ENCODE peak calls at places on chromosomes 11 and 22, in eight cellular contexts. One of them, this sample, is unnamed.

GRCh38 chr22:24994070-24994763 is 41.7 kb downstream of the KIAA1671 start:
- DNase-seq in GM23338: peak
- DNase-seq in CD8-positive, alpha-beta memory T cell: no peak
- DNase-seq in activated naive CD4-positive, alpha-beta T cell treated with anti-CD3 and anti-CD28 coated beads for 36 hours: peak
- DNase-seq in HFF-Myc: no peak
- DNase-seq in hippocampal formation: no peak
- DNase-seq in stimulated activated naive CD4-positive, alpha-beta T cell: no peak
- DNase-seq in aorta: no peak
- DNase-seq in this sample: no peak

GRCh38 chr11:19938051-19938856 is 222.0 kb downstream of the DBX1 start:
- DNase-seq in stimulated activated naive CD4-positive, alpha-beta T cell: no peak
- DNase-seq in aorta: peak
- DNase-seq in hippocampal formation: no peak
- DNase-seq in activated naive CD4-positive, alpha-beta T cell treated with anti-CD3 and anti-CD28 coated beads for 36 hours: peak
- DNase-seq in HFF-Myc: no peak
- DNase-seq in GM23338: peak
- DNase-seq in CD8-positive, alpha-beta memory T cell: no peak
- DNase-seq in this sample: no peak

GRCh38 chr22:36160499-36160942 is at the start of gene APOL3:
- DNase-seq in aorta: no peak
- DNase-seq in hippocampal formation: no peak
- DNase-seq in activated naive CD4-positive, alpha-beta T cell treated with anti-CD3 and anti-CD28 coated beads for 36 hours: peak
- DNase-seq in CD8-positive, alpha-beta memory T cell: peak
- DNase-seq in HFF-Myc: no peak
- DNase-seq in stimulated activated naive CD4-positive, alpha-beta T cell: peak
- DNase-seq in GM23338: no peak
- DNase-seq in this sample: no peak

GRCh38 chr22:33325232-33326004 is 267.2 kb upstream of the SYN3 start:
- DNase-seq in aorta: no peak
- DNase-seq in GM23338: no peak
- DNase-seq in HFF-Myc: no peak
- DNase-seq in hippocampal formation: no peak
- DNase-seq in stimulated activated naive CD4-positive, alpha-beta T cell: no peak
- DNase-seq in CD8-positive, alpha-beta memory T cell: no peak
- DNase-seq in activated naive CD4-positive, alpha-beta T cell treated with anti-CD3 and anti-CD28 coated beads for 36 hours: no peak
- DNase-seq in this sample: no peak

GRCh38 chr22:48943567-48944432 is 883.9 kb downstream of the BRD1 start:
- DNase-seq in CD8-positive, alpha-beta memory T cell: no peak
- DNase-seq in stimulated activated naive CD4-positive, alpha-beta T cell: no peak
- DNase-seq in GM23338: no peak
- DNase-seq in activated naive CD4-positive, alpha-beta T cell treated with anti-CD3 and anti-CD28 coated beads for 36 hours: no peak
- DNase-seq in HFF-Myc: no peak
- DNase-seq in hippocampal formation: peak
- DNase-seq in aorta: peak
- DNase-seq in this sample: no peak

GRCh38 chr11:93532285-93532789 is 10.9 kb downstream of the SMCO4 start:
- DNase-seq in HFF-Myc: no peak
- DNase-seq in stimulated activated naive CD4-positive, alpha-beta T cell: no peak
- DNase-seq in hippocampal formation: no peak
- DNase-seq in GM23338: no peak
- DNase-seq in CD8-positive, alpha-beta memory T cell: no peak
- DNase-seq in aorta: no peak
- DNase-seq in activated naive CD4-positive, alpha-beta T cell treated with anti-CD3 and anti-CD28 coated beads for 36 hours: peak
- DNase-seq in this sample: no peak

GRCh38 chr22:28029201-28029948 is 110.3 kb upstream of the PITPNB start:
- DNase-seq in CD8-positive, alpha-beta memory T cell: no peak
- DNase-seq in activated naive CD4-positive, alpha-beta T cell treated with anti-CD3 and anti-CD28 coated beads for 36 hours: no peak
- DNase-seq in hippocampal formation: no peak
- DNase-seq in GM23338: peak
- DNase-seq in HFF-Myc: no peak
- DNase-seq in stimulated activated naive CD4-positive, alpha-beta T cell: no peak
- DNase-seq in aorta: peak
- DNase-seq in this sample: no peak

GRCh38 chr11:36306888-36307287 is 10.8 kb downstream of the PRR5L start:
- DNase-seq in stimulated activated naive CD4-positive, alpha-beta T cell: no peak
- DNase-seq in hippocampal formation: no peak
- DNase-seq in GM23338: peak
- DNase-seq in CD8-positive, alpha-beta memory T cell: no peak
- DNase-seq in HFF-Myc: no peak
- DNase-seq in activated naive CD4-positive, alpha-beta T cell treated with anti-CD3 and anti-CD28 coated beads for 36 hours: peak
- DNase-seq in aorta: no peak
- DNase-seq in this sample: no peak

GRCh38 chr11:33660962-33661361 is 39.7 kb downstream of the C11orf91 start:
- DNase-seq in activated naive CD4-positive, alpha-beta T cell treated with anti-CD3 and anti-CD28 coated beads for 36 hours: no peak
- DNase-seq in GM23338: no peak
- DNase-seq in hippocampal formation: no peak
- DNase-seq in HFF-Myc: no peak
- DNase-seq in aorta: no peak
- DNase-seq in CD8-positive, alpha-beta memory T cell: no peak
- DNase-seq in stimulated activated naive CD4-positive, alpha-beta T cell: no peak
- DNase-seq in this sample: no peak

GRCh38 chr22:30314918-30315317 is 11.8 kb downstream of the TBC1D10A start:
- DNase-seq in stimulated activated naive CD4-positive, alpha-beta T cell: no peak
- DNase-seq in activated naive CD4-positive, alpha-beta T cell treated with anti-CD3 and anti-CD28 coated beads for 36 hours: peak
- DNase-seq in aorta: no peak
- DNase-seq in GM23338: no peak
- DNase-seq in HFF-Myc: no peak
- DNase-seq in hippocampal formation: no peak
- DNase-seq in CD8-positive, alpha-beta memory T cell: no peak
- DNase-seq in this sample: no peak

GRCh38 chr11:12924650-12925049 is 84.5 kb upstream of the RASSF10 start:
- DNase-seq in CD8-positive, alpha-beta memory T cell: no peak
- DNase-seq in stimulated activated naive CD4-positive, alpha-beta T cell: no peak
- DNase-seq in hippocampal formation: no peak
- DNase-seq in HFF-Myc: no peak
- DNase-seq in activated naive CD4-positive, alpha-beta T cell treated with anti-CD3 and anti-CD28 coated beads for 36 hours: no peak
- DNase-seq in GM23338: no peak
- DNase-seq in aorta: no peak
- DNase-seq in this sample: no peak

GRCh38 chr11:130071211-130071712 is 1.6 kb downstream of the APLP2 start:
- DNase-seq in aorta: no peak
- DNase-seq in stimulated activated naive CD4-positive, alpha-beta T cell: no peak
- DNase-seq in HFF-Myc: no peak
- DNase-seq in GM23338: no peak
- DNase-seq in CD8-positive, alpha-beta memory T cell: no peak
- DNase-seq in hippocampal formation: peak
- DNase-seq in activated naive CD4-positive, alpha-beta T cell treated with anti-CD3 and anti-CD28 coated beads for 36 hours: peak
- DNase-seq in this sample: no peak

GRCh38 chr11:126280595-126280994 is 2.3 kb upstream of the TIRAP start:
- DNase-seq in CD8-positive, alpha-beta memory T cell: no peak
- DNase-seq in hippocampal formation: no peak
- DNase-seq in HFF-Myc: no peak
- DNase-seq in stimulated activated naive CD4-positive, alpha-beta T cell: peak
- DNase-seq in GM23338: no peak
- DNase-seq in aorta: no peak
- DNase-seq in activated naive CD4-positive, alpha-beta T cell treated with anti-CD3 and anti-CD28 coated beads for 36 hours: no peak
- DNase-seq in this sample: no peak

GRCh38 chr11:117805048-117805447 is 8.0 kb upstream of the DSCAML1 start:
- DNase-seq in HFF-Myc: no peak
- DNase-seq in hippocampal formation: no peak
- DNase-seq in stimulated activated naive CD4-positive, alpha-beta T cell: no peak
- DNase-seq in activated naive CD4-positive, alpha-beta T cell treated with anti-CD3 and anti-CD28 coated beads for 36 hours: no peak
- DNase-seq in aorta: no peak
- DNase-seq in GM23338: no peak
- DNase-seq in CD8-positive, alpha-beta memory T cell: no peak
- DNase-seq in this sample: no peak

GRCh38 chr22:26398741-26399153 is 30.3 kb upstream of the ASPHD2 start:
- DNase-seq in aorta: peak
- DNase-seq in hippocampal formation: peak
- DNase-seq in HFF-Myc: peak
- DNase-seq in stimulated activated naive CD4-positive, alpha-beta T cell: peak
- DNase-seq in GM23338: peak
- DNase-seq in CD8-positive, alpha-beta memory T cell: peak
- DNase-seq in activated naive CD4-positive, alpha-beta T cell treated with anti-CD3 and anti-CD28 coated beads for 36 hours: peak
- DNase-seq in this sample: peak

GRCh38 chr22:25002241-25002985 is 49.9 kb downstream of the KIAA1671 start:
- DNase-seq in GM23338: no peak
- DNase-seq in CD8-positive, alpha-beta memory T cell: no peak
- DNase-seq in HFF-Myc: no peak
- DNase-seq in aorta: no peak
- DNase-seq in activated naive CD4-positive, alpha-beta T cell treated with anti-CD3 and anti-CD28 coated beads for 36 hours: no peak
- DNase-seq in hippocampal formation: no peak
- DNase-seq in stimulated activated naive CD4-positive, alpha-beta T cell: no peak
- DNase-seq in this sample: no peak

GRCh38 chr11:43589601-43590250 is 90.8 kb upstream of the HSD17B12 start:
- DNase-seq in CD8-positive, alpha-beta memory T cell: no peak
- DNase-seq in HFF-Myc: no peak
- DNase-seq in aorta: no peak
- DNase-seq in stimulated activated naive CD4-positive, alpha-beta T cell: no peak
- DNase-seq in activated naive CD4-positive, alpha-beta T cell treated with anti-CD3 and anti-CD28 coated beads for 36 hours: no peak
- DNase-seq in hippocampal formation: no peak
- DNase-seq in GM23338: no peak
- DNase-seq in this sample: no peak